ENCODE peak calls at places on chromosomes 11 and 22, in five cellular contexts. I is A549, Q is HepG2, L is K562, U is GM12878. A is an unnamed sample.

GRCh38 chr11:47399860-47400812 is 8.3 kb upstream of the SLC39A13 start:
- DNase-seq in U (no peak), L (peak), I (no peak), Q (no peak), A (peak)

GRCh38 chr22:26992556-26992955 is 335.2 kb downstream of the MIAT start:
- DNase-seq in I (no peak), U (no peak), L (no peak), Q (no peak), A (no peak)

GRCh38 chr11:1701041-1701807 is 4.2 kb downstream of the KRTAP5-6 start:
- DNase-seq in L (no peak), U (no peak), I (no peak), Q (no peak), A (no peak)

GRCh38 chr22:43191831-43192230 is 4.9 kb upstream of the TTLL12 start:
- DNase-seq in U (no peak), I (no peak), L (no peak), Q (no peak), A (no peak)

GRCh38 chr11:121198491-121198890 is 94.1 kb upstream of the SC5D start:
- DNase-seq in L (no peak), Q (no peak), U (no peak), I (no peak), A (peak)

GRCh38 chr22:47091241-47091691 is 328.8 kb downstream of the TBC1D22A start:
- DNase-seq in L (peak), Q (no peak), I (no peak), U (no peak), A (peak)

GRCh38 chr11:126159719-126160344 is 51.6 kb downstream of the RPUSD4 start:
- DNase-seq in L (peak), Q (no peak), I (no peak), U (no peak), A (peak)

GRCh38 chr22:35386670-35387288 is 5.9 kb downstream of the HMOX1 start:
- DNase-seq in L (no peak), I (no peak), Q (no peak), U (no peak), A (no peak)

GRCh38 chr11:69636512-69636866 is 4.5 kb upstream of the CCND1 start:
- DNase-seq in U (no peak), I (peak), L (no peak), Q (no peak), A (peak)

GRCh38 chr11:119505861-119506260 is 82.9 kb upstream of the THY1 start:
- DNase-seq in Q (no peak), L (no peak), I (no peak), U (no peak), A (no peak)

GRCh38 chr11:112223125-112223524 is 3.1 kb upstream of the PTS start:
- DNase-seq in Q (no peak), L (no peak), I (no peak), U (no peak), A (no peak)

GRCh38 chr11:63854696-63855095 is 15.8 kb downstream of the MARK2 start:
- DNase-seq in L (no peak), U (no peak), I (no peak), Q (no peak), A (no peak)

GRCh38 chr11:5922749-5923426 is 19.2 kb upstream of the OR56A3 start:
- DNase-seq in U (peak), I (no peak), L (no peak), Q (no peak), A (no peak)

GRCh38 chr11:2092956-2093412 is 46.2 kb downstream of the IGF2 start:
- DNase-seq in L (no peak), Q (no peak), I (no peak), U (no peak), A (no peak)

GRCh38 chr22:20422965-20423635 is 14.5 kb downstream of the SCARF2 start:
- DNase-seq in I (no peak), L (no peak), U (no peak), Q (no peak), A (no peak)

GRCh38 chr22:41352058-41352457 is 29.7 kb upstream of the TEF start:
- DNase-seq in L (no peak), Q (no peak), U (no peak), I (peak), A (no peak)

GRCh38 chr22:23547818-23548500 is 32.1 kb downstream of the IGLL1 start:
- DNase-seq in I (no peak), Q (no peak), L (no peak), U (no peak), A (no peak)

GRCh38 chr11:73288197-73288872 is 16.2 kb downstream of the P2RY6 start:
- DNase-seq in U (no peak), Q (no peak), L (no peak), I (no peak), A (no peak)
- H3K4me2 ChIP-seq in U (peak), Q (peak), L (peak), I (peak), A (no peak)

DNA sequence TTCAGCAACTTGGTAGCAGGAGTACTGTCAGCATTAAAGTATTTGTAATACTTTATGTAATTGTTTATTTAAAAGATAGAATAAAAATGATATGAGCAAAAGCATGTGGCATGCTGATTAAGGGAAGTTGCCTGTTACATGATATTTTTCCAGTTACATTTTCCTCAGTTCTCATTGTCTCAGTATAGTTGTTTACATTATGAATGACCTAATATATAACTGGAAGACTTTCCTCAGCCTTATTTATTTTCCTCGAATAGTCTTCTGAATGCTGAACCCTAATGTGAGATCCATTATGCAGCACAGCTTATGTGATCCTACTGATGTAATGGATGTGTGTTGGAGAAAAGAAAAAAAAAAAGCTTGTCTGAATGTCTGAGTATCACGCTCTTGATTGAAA is 95.5 kb downstream of the LUZP2 start:
- DNase-seq in L (no peak), U (no peak), Q (no peak), I (no peak), A (no peak)
- H3K27ac ChIP-seq in L (no peak), U (no peak), Q (no peak), I (no peak), A (no peak)

GRCh38 chr11:116072776-116073175 is 568.6 kb upstream of the CADM1 start:
- DNase-seq in L (peak), I (no peak), Q (no peak), U (no peak), A (peak)

GRCh38 chr11:116070555-116070954 is 566.3 kb upstream of the CADM1 start:
- DNase-seq in Q (no peak), U (no peak), L (no peak), I (no peak), A (no peak)

GRCh38 chr11:116073854-116074837 is 569.9 kb upstream of the CADM1 start:
- DNase-seq in Q (no peak), I (no peak), L (no peak), U (peak), A (no peak)

GRCh38 chr11:116071241-116071640 is 567.0 kb upstream of the CADM1 start:
- DNase-seq in L (no peak), U (no peak), I (no peak), Q (no peak), A (no peak)

GRCh38 chr11:116072133-116072532 is 567.9 kb upstream of the CADM1 start:
- DNase-seq in U (no peak), Q (no peak), L (no peak), I (no peak), A (peak)
- TF ChIP-seq JUNB in U (no peak), Q (no peak), L (no peak), I (no peak), A (no peak)

GRCh38 chr22:36771376-36772063 is 4.4 kb downstream of the IFT27 start:
- DNase-seq in L (no peak), I (no peak), U (no peak), Q (no peak), A (no peak)
- H3K4me2 ChIP-seq in L (no peak), I (no peak), U (no peak), Q (no peak), A (no peak)

A was measured in GM23338.